ENCODE peak calls at places on chromosome 18, in eight cellular contexts. R is left ventricle myocardium inferior, Y is upper lobe of left lung, C is neural crest cell, A is keratinocyte, O is sigmoid colon, B is WTC11, D is endothelial cell. E is an unnamed sample.

GRCh38 chr18:15005313-15006130 is 257.6 kb downstream of the ANKRD30B start:
- DNase-seq in R (no peak), C (no peak), D (no peak), B (no peak), A (no peak), O (no peak), Y (no peak), E (no peak)

GRCh38 chr18:74445585-74445984 is 11.5 kb downstream of the DIPK1C start:
- DNase-seq in B (no peak), D (no peak), Y (no peak), C (no peak), O (no peak), A (no peak), R (no peak), E (no peak)

GRCh38 chr18:36662000-36662399 is 166.8 kb downstream of the TPGS2 start:
- DNase-seq in O (no peak), R (no peak), A (no peak), Y (no peak), B (peak), D (peak), C (no peak), E (peak)

GRCh38 chr18:53946561-53946960 is 277.9 kb downstream of the MBD2 start:
- DNase-seq in R (no peak), C (no peak), Y (no peak), B (no peak), A (no peak), O (no peak), D (no peak), E (peak)

GRCh38 chr18:62651276-62652031 is 63.9 kb upstream of the PHLPP1 start:
- DNase-seq in Y (no peak), O (no peak), R (no peak), B (no peak), A (no peak), D (no peak), C (no peak), E (no peak)

GRCh38 chr18:3451166-3451988 is 1.4 kb downstream of the TGIF1 start:
- DNase-seq in R (peak), Y (peak), C (peak), O (peak), B (peak), D (peak), A (no peak), E (peak)

GRCh38 chr18:48940854-48941531 is 9.8 kb downstream of the SMAD7 start:
- DNase-seq in O (no peak), C (no peak), R (no peak), B (no peak), D (peak), A (no peak), Y (peak), E (no peak)

GRCh38 chr18:48293954-48294893 is 115.0 kb downstream of the ZBTB7C start:
- DNase-seq in R (no peak), C (no peak), A (no peak), O (no peak), Y (no peak), B (no peak), D (no peak), E (no peak)

GRCh38 chr18:24683965-24684364 is 223.5 kb downstream of the HRH4 start:
- DNase-seq in C (no peak), R (no peak), Y (no peak), A (no peak), B (peak), O (no peak), D (no peak), E (peak)

GRCh38 chr18:51051105-51051712 is 21.2 kb downstream of the SMAD4 start:
- DNase-seq in D (no peak), Y (no peak), O (no peak), B (no peak), R (no peak), C (no peak), A (no peak), E (peak)

GRCh38 chr18:35376742-35377695 is at the start of gene ZNF396:
- DNase-seq in D (peak), R (peak), O (peak), C (peak), A (no peak), B (peak), Y (peak), E (peak)
- TF ChIP-seq CTCF in D (no peak), R (no peak), O (no peak), C (no peak), A (peak), B (no peak), Y (no peak), E (no peak)

GRCh38 chr18:30271716-30272115 is 770.8 kb downstream of the DSC3 start:
- DNase-seq in O (no peak), A (no peak), C (no peak), R (no peak), D (no peak), B (no peak), Y (no peak), E (no peak)
- TF ChIP-seq CTCF in O (no peak), A (no peak), C (no peak), R (no peak), D (no peak), B (no peak), Y (no peak), E (no peak)

DNA sequence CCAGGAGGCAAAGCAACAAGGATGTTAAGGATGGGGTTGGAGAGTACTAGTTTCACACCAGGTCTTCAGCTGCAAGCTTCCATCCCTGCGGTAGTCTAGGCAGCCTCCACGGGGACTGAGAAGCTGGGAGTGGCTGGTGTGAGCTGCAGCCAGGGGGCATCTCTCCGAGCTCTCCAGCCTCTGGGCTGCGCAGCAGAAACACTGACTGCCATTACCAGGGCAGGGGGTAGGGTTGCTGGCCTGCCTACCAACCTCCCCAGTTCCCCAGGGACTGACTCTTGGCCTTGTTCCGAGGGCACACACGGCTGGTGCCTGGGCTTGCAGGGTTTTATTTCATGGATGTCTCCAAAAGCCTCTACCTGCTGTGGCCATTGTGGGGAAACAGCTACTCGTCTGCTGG is 15.9 kb downstream of the GATA6 start:
- DNase-seq in Y (no peak), R (peak), A (no peak), O (no peak), D (no peak), C (no peak), B (peak), E (no peak)
- TF ChIP-seq CTCF in Y (no peak), R (peak), A (no peak), O (no peak), D (no peak), C (no peak), B (no peak), E (no peak)

GRCh38 chr18:32550958-32551357 is 80.3 kb upstream of the GAREM1 start:
- DNase-seq in R (no peak), B (peak), A (no peak), D (peak), C (no peak), O (no peak), Y (no peak), E (no peak)
- TF ChIP-seq CTCF in R (no peak), B (no peak), A (no peak), D (peak), C (peak), O (no peak), Y (no peak), E (no peak)

E was measured in fibroblast of mammary gland.